ENCODE peak calls at places on chromosomes 1 and 21, in eight cellular contexts. F is GM12865, Y is cardiac fibroblast, L is PC-9, O is SJSA1, B is upper lobe of right lung, V is A549, I is testis. A is an unnamed sample.

GRCh38 chr1:241542199-241542907 is 10.2 kb downstream of the KMO start:
- DNase-seq in F (no peak), Y (no peak), L (no peak), O (no peak), B (no peak), V (no peak), I (no peak), A (no peak)

GRCh38 chr1:46569116-46569515 is 17.7 kb upstream of the KNCN start:
- DNase-seq in F (no peak), Y (no peak), L (no peak), O (no peak), B (no peak), V (no peak), I (no peak), A (no peak)

GRCh38 chr1:234962340-234962989 is 166.2 kb downstream of the TOMM20 start:
- DNase-seq in F (peak; percentile 95), Y (peak; percentile 99), L (peak; percentile 75), O (peak; percentile 97), B (no peak), V (no peak), I (peak; percentile 45), A (peak; percentile 100)

GRCh38 chr1:98749152-98749756 is 87.7 kb downstream of the SNX7 start:
- DNase-seq in F (peak; percentile 5), Y (peak; percentile 25), L (no peak), O (no peak), B (no peak), V (no peak), I (no peak), A (peak; percentile 18)

GRCh38 chr1:98672184-98672583 is 10.7 kb downstream of the SNX7 start:
- DNase-seq in F (no peak), Y (peak; percentile 40), L (no peak), O (no peak), B (no peak), V (no peak), I (no peak), A (no peak)

GRCh38 chr1:227921461-227922185 is 26.1 kb downstream of the WNT9A start:
- DNase-seq in F (no peak), Y (no peak), L (no peak), O (no peak), B (no peak), V (no peak), I (no peak), A (no peak)

GRCh38 chr21:14752006-14752909 is 206.1 kb upstream of the SAMSN1 start:
- DNase-seq in F (no peak), Y (no peak), L (no peak), O (no peak), B (no peak), V (no peak), I (no peak), A (no peak)

GRCh38 chr1:204468206-204468605 is 26.4 kb downstream of the PIK3C2B start:
- DNase-seq in F (no peak), Y (no peak), L (no peak), O (no peak), B (peak; percentile 40), V (no peak), I (no peak), A (no peak)

GRCh38 chr1:208047476-208047934 is 136.6 kb upstream of the CD34 start:
- DNase-seq in F (no peak), Y (peak; percentile 23), L (no peak), O (no peak), B (peak; percentile 67), V (no peak), I (peak; percentile 92), A (peak; percentile 61)

GRCh38 chr21:45162115-45162514 is 87.7 kb downstream of the ADARB1 start:
- DNase-seq in F (no peak), Y (no peak), L (no peak), O (no peak), B (no peak), V (no peak), I (no peak), A (no peak)

GRCh38 chr1:89259283-89259971 is 13.2 kb downstream of the GBP5 start:
- DNase-seq in F (no peak), Y (no peak), L (no peak), O (no peak), B (peak; percentile 49), V (no peak), I (no peak), A (no peak)

GRCh38 chr21:38323721-38324591 is 67.2 kb downstream of the KCNJ15 start:
- DNase-seq in F (no peak), Y (peak; percentile 94), L (no peak), O (peak; percentile 65), B (no peak), V (no peak), I (no peak), A (peak; percentile 99)

GRCh38 chr1:2313651-2314296 is 77.6 kb downstream of the MORN1 start:
- DNase-seq in F (no peak), Y (no peak), L (no peak), O (no peak), B (no peak), V (no peak), I (no peak), A (no peak)

GRCh38 chr1:1033731-1034437 is 14.0 kb downstream of the AGRN start:
- DNase-seq in F (no peak), Y (no peak), L (no peak), O (no peak), B (no peak), V (no peak), I (no peak), A (no peak)

GRCh38 chr1:226552061-226552460 is 3.5 kb downstream of the STUM start:
- DNase-seq in F (no peak), Y (no peak), L (no peak), O (no peak), B (no peak), V (no peak), I (no peak), A (no peak)

GRCh38 chr21:38613686-38614085 is 115.4 kb upstream of the ERG start:
- DNase-seq in F (no peak), Y (no peak), L (no peak), O (no peak), B (no peak), V (no peak), I (no peak), A (no peak)

GRCh38 chr1:43592974-43593683 is 56.8 kb upstream of the KDM4A start:
- DNase-seq in F (no peak), Y (no peak), L (no peak), O (no peak), B (no peak), V (no peak), I (no peak), A (no peak)

DNA sequence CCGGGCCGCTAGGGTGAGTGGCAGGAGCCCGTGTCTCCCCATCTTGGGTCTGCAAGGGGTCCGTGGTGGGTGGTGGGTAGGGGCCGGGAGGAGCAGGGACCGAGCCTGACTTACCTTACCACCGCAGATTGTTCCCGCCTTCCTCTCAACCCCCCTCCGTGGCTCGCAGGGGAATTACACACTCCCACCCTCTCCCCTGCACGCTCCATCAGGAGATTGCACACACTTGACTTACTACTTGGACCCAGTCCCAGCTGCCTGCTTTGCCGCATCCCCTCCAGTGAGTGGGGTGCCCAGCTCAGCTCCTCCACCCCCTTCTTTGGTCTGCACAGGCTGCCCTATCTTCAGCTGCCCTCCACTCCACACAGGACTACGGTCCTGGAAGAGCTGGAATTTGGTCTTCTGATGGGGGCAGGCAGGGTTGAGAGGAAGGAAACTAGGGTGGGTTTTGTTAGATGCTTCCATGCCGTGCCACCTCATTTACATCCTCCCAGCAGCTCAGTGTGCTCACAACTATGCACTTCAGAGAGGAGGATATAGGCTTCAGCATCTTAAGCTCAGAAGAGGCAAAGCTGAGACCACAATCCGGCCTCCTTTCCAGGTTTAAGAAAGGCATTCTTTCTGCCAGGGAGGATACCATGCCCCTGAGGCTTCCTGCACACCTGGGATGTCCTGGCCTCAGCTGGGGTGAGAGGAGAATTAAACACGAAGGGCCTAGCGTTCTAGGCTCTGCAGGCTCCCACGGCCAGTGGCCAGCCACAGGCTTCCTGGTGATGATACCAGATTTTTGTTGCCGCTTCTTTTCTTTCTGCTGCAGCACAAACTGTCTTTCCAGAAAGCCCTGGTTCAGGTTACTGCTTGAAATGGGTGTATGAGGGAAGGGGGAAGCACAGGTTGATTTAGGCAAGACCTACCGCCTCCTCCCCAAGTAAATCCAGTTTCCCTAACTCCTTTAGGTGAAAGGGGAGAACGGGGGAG is 2.3 kb downstream of the KCNC4 start:
- DNase-seq in F (no peak), Y (no peak), L (no peak), O (no peak), B (no peak), V (no peak), I (no peak), A (no peak)
- H3K4me3 ChIP-seq in F (no peak overlapping the region), Y (no peak overlapping the region), L (peak overlapping the region; percentile 37), O (no peak overlapping the region), B (peak overlapping the region; percentile 75), V (no peak overlapping the region), I (peak overlapping the region; percentile 57), A (no peak overlapping the region)

GRCh38 chr1:19438552-19439196 is 46.7 kb downstream of the CAPZB start:
- DNase-seq in F (no peak), Y (no peak), L (no peak), O (no peak), B (no peak), V (no peak), I (no peak), A (peak; percentile 67)

GRCh38 chr1:19439464-19440171 is 45.7 kb downstream of the CAPZB start:
- DNase-seq in F (peak; percentile 46), Y (peak; percentile 51), L (no peak), O (no peak), B (no peak), V (no peak), I (peak; percentile 82), A (no peak)

GRCh38 chr1:19435851-19436465 is 49.4 kb downstream of the CAPZB start:
- DNase-seq in F (no peak), Y (peak; percentile 84), L (no peak), O (no peak), B (no peak), V (no peak), I (no peak), A (peak; percentile 75)

GRCh38 chr1:19436716-19437476 is 48.4 kb downstream of the CAPZB start:
- DNase-seq in F (no peak), Y (peak; percentile 83), L (peak; percentile 15), O (no peak), B (peak; percentile 72), V (no peak), I (peak; percentile 93), A (no peak)

GRCh38 chr1:19437911-19438310 is 47.4 kb downstream of the CAPZB start:
- DNase-seq in F (no peak), Y (peak; percentile 77), L (no peak), O (no peak), B (no peak), V (no peak), I (peak; percentile 93), A (peak; percentile 69)
- H3K4me3 ChIP-seq in F (no peak overlapping the region), Y (no peak overlapping the region), L (no peak overlapping the region), O (no peak overlapping the region), B (no peak overlapping the region), V (no peak overlapping the region), I (no peak overlapping the region), A (no peak overlapping the region)

DNA sequence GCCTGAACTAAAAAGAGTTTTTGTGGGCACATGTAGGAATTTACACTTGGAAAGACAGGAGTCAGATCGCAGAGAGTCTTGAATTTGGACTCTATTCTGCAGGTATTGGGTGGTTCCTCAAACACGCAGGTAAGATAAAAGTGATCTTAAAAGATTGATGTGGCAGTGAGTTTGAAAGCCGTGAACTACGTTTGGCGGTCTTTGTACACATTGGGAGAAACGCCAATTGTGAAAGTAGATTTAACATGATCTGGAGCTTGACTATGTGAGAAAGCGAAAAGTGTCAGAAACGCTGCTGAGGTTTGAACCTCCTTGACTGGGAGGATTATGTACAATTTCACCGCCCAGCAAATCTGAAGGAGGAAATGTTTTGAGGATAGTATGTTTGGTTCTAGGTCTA is 1.5 kb upstream of the PPP2R5A start:
- DNase-seq in F (no peak), Y (no peak), L (no peak), O (no peak), B (no peak), V (no peak), I (no peak), A (no peak)
- H3K4me3 ChIP-seq in F (no peak overlapping the region), Y (no peak overlapping the region), L (peak overlapping the region; percentile 65), O (no peak overlapping the region), B (peak overlapping the region; percentile 86), V (peak overlapping the region; percentile 57), I (no peak overlapping the region), A (no peak overlapping the region)

GRCh38 chr1:102174259-102174863 is 177.6 kb upstream of the OLFM3 start:
- DNase-seq in F (peak; percentile 40), Y (no peak), L (no peak), O (no peak), B (no peak), V (no peak), I (no peak), A (no peak)
- H3K4me3 ChIP-seq in F (no peak overlapping the region), Y (no peak overlapping the region), L (no peak overlapping the region), O (no peak overlapping the region), B (no peak overlapping the region), V (no peak overlapping the region), I (no peak overlapping the region), A (no peak overlapping the region)